ENCODE peak calls at places on chromosomes 11 and 22, in eight cellular contexts. O is DND-41, P is astrocyte, Y is mammary epithelial cell, W is MM.1S, M is PC-3, H is PC-9, Z is fibroblast of lung. U is an unnamed sample.
A peak's percentile ranks its signal among the peaks of the same experiment; 100 is the strongest.

GRCh38 chr22:32700186-32700882 is 101.2 kb upstream of the TIMP3 start:
- DNase-seq in O (no peak), P (no peak), Y (no peak), W (no peak), M (no peak), H (no peak), Z (peak; percentile 15), U (no peak)

GRCh38 chr11:111162306-111162705 is 83.2 kb upstream of the POU2AF2 start:
- DNase-seq in O (no peak), P (peak; percentile 32), Y (peak; percentile 24), W (no peak), M (no peak), H (no peak), Z (peak; percentile 52), U (no peak)

GRCh38 chr11:67351275-67352005 is 1.9 kb downstream of the POLD4 start:
- DNase-seq in O (peak; percentile 64), P (peak; percentile 55), Y (peak; percentile 77), W (peak; percentile 76), M (peak; percentile 94), H (peak; percentile 72), Z (peak; percentile 67), U (peak; percentile 62)

GRCh38 chr11:95505927-95506426 is 275.0 kb upstream of the SESN3 start:
- DNase-seq in O (no peak), P (peak; percentile 90), Y (peak; percentile 74), W (peak; percentile 52), M (no peak), H (no peak), Z (peak; percentile 91), U (no peak)

GRCh38 chr11:126115253-126115540 is 52.5 kb upstream of the CDON start:
- DNase-seq in O (peak; percentile 31), P (no peak), Y (no peak), W (no peak), M (peak; percentile 45), H (no peak), Z (no peak), U (no peak)

GRCh38 chr11:66570117-66570825 is 1.9 kb upstream of the CTSF start:
- DNase-seq in O (no peak), P (no peak), Y (no peak), W (no peak), M (no peak), H (no peak), Z (no peak), U (no peak)

GRCh38 chr11:45964911-45965389 is 42.5 kb downstream of the LARGE2 start:
- DNase-seq in O (peak; percentile 67), P (peak; percentile 49), Y (peak; percentile 54), W (peak; percentile 71), M (peak; percentile 76), H (peak; percentile 62), Z (peak; percentile 63), U (peak; percentile 49)

GRCh38 chr11:92376146-92376599 is 151.6 kb downstream of the FAT3 start:
- DNase-seq in O (no peak), P (peak; percentile 93), Y (no peak), W (no peak), M (no peak), H (no peak), Z (peak; percentile 94), U (no peak)

GRCh38 chr11:123799438-123799837 is 6.7 kb downstream of the OR6M1 start:
- DNase-seq in O (no peak), P (no peak), Y (no peak), W (no peak), M (no peak), H (no peak), Z (no peak), U (no peak)

GRCh38 chr22:46803031-46803880 is 40.8 kb downstream of the TBC1D22A start:
- DNase-seq in O (peak; percentile 52), P (no peak), Y (peak; percentile 23), W (peak; percentile 68), M (peak; percentile 60), H (peak; percentile 45), Z (peak; percentile 14), U (peak; percentile 32)

GRCh38 chr22:19568337-19569311 is 44.4 kb upstream of the CLDN5 start:
- DNase-seq in O (no peak), P (peak; percentile 80), Y (peak; percentile 91), W (no peak), M (peak; percentile 92), H (no peak), Z (peak; percentile 87), U (no peak)

GRCh38 chr11:133961890-133962289 is 5.1 kb upstream of the IGSF9B start:
- DNase-seq in O (no peak), P (no peak), Y (no peak), W (no peak), M (peak; percentile 56), H (no peak), Z (no peak), U (no peak)

GRCh38 chr11:14422052-14422813 is 63.2 kb upstream of the RRAS2 start:
- DNase-seq in O (peak; percentile 81), P (peak; percentile 99), Y (peak; percentile 89), W (no peak), M (peak; percentile 97), H (peak; percentile 83), Z (peak; percentile 100), U (peak; percentile 45)

GRCh38 chr11:130103296-130103814 is 33.7 kb downstream of the APLP2 start:
- DNase-seq in O (no peak), P (peak; percentile 99), Y (peak; percentile 51), W (no peak), M (peak; percentile 97), H (no peak), Z (peak; percentile 99), U (no peak)

GRCh38 chr11:15006139-15006759 is 34.1 kb upstream of the CALCA start:
- DNase-seq in O (peak; percentile 26), P (peak; percentile 9), Y (peak; percentile 26), W (peak; percentile 58), M (peak; percentile 55), H (no peak), Z (peak; percentile 34), U (peak; percentile 47)

GRCh38 chr11:78698612-78699011 is 123.9 kb upstream of the NARS2 start:
- DNase-seq in O (no peak), P (peak; percentile 89), Y (peak; percentile 62), W (no peak), M (peak; percentile 97), H (no peak), Z (peak; percentile 92), U (no peak)

GRCh38 chr11:47593492-47593933 is 698 bp downstream of the C1QTNF4 start:
- DNase-seq in O (no peak), P (no peak), Y (no peak), W (no peak), M (no peak), H (no peak), Z (no peak), U (no peak)

GRCh38 chr11:47595967-47596366 is 1.8 kb upstream of the C1QTNF4 start:
- DNase-seq in O (no peak), P (no peak), Y (no peak), W (no peak), M (no peak), H (no peak), Z (no peak), U (no peak)

GRCh38 chr11:47592970-47593369 is 1.2 kb downstream of the C1QTNF4 start:
- DNase-seq in O (no peak), P (no peak), Y (no peak), W (no peak), M (no peak), H (no peak), Z (no peak), U (no peak)

GRCh38 chr11:47595029-47595428 is 818 bp upstream of the C1QTNF4 start:
- DNase-seq in O (no peak), P (no peak), Y (no peak), W (no peak), M (no peak), H (no peak), Z (no peak), U (no peak)

GRCh38 chr11:47593934-47594855 is at the start of gene C1QTNF4:
- DNase-seq in O (no peak), P (no peak), Y (no peak), W (no peak), M (no peak), H (no peak), Z (no peak), U (no peak)
- TF ChIP-seq EZH2 in O (no peak), P (peak; percentile 99), Y (no peak), W (no peak), M (no peak), H (no peak), Z (peak; percentile 57), U (no peak)

DNA sequence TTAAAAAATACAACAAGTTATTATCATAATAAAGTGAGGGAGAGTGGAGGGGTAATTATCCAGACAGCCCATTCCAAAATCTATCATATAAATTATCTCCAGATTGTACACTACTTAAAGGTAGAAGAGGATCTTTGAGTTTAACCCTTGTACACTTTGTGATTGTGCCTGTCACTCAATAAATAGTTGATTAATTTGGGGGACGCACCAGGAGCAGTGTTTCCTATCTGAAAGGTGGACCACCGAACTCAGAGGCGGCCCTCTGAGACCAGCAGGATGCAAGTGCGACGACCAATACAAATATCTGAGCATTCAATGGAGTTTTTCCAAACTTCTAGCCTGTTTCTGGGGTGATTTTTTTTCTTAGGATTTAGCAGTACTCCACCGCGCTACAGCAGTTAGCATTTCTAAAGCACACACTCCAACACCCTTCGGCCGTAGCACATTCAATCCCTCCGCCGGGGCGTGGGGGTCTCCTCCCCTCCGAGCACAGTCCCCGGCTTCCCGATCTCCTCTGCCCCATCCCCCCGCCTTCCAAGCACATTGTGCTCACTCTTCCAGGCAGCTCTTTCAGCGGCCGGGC is 1.0 kb upstream of the CECR2 start:
- DNase-seq in O (no peak), P (no peak), Y (no peak), W (no peak), M (no peak), H (no peak), Z (no peak), U (no peak)
- TF ChIP-seq EZH2 in O (no peak), P (no peak), Y (no peak), W (no peak), M (no peak), H (no peak), Z (no peak), U (no peak)

GRCh38 chr11:24645563-24645962 is 148.7 kb downstream of the LUZP2 start:
- DNase-seq in O (no peak), P (no peak), Y (no peak), W (no peak), M (no peak), H (no peak), Z (no peak), U (no peak)
- TF ChIP-seq EZH2 in O (no peak), P (no peak), Y (no peak), W (no peak), M (no peak), H (no peak), Z (no peak), U (no peak)

GRCh38 chr11:64713031-64713780 is 9.8 kb downstream of the NRXN2 start:
- DNase-seq in O (no peak), P (peak; percentile 22), Y (peak; percentile 39), W (peak; percentile 21), M (no peak), H (peak; percentile 26), Z (peak; percentile 41), U (no peak)

GRCh38 chr11:64712430-64713030 is 10.5 kb downstream of the NRXN2 start:
- DNase-seq in O (no peak), P (no peak), Y (no peak), W (no peak), M (no peak), H (no peak), Z (no peak), U (no peak)

GRCh38 chr11:64711944-64712306 is 11.1 kb downstream of the NRXN2 start:
- DNase-seq in O (no peak), P (no peak), Y (no peak), W (no peak), M (no peak), H (no peak), Z (no peak), U (no peak)

GRCh38 chr11:64710418-64711137 is 12.4 kb downstream of the NRXN2 start:
- DNase-seq in O (no peak), P (peak; percentile 9), Y (peak; percentile 41), W (no peak), M (peak; percentile 56), H (no peak), Z (peak; percentile 31), U (no peak)

GRCh38 chr11:64711138-64711943 is 11.7 kb downstream of the NRXN2 start:
- DNase-seq in O (no peak), P (no peak), Y (no peak), W (no peak), M (no peak), H (no peak), Z (no peak), U (no peak)
- TF ChIP-seq EZH2 in O (no peak), P (no peak), Y (no peak), W (no peak), M (no peak), H (no peak), Z (no peak), U (no peak)